ENCODE peak calls at places on chromosomes 2 and 18, in nine cellular contexts. G is iPS-NIHi11; D is Calu3; J is BE2C; N is effector memory CD4-positive, alpha-beta T cell; U is activated CD4-positive, alpha-beta T cell treated with anti-CD3 and anti-CD28 coated beads, Interleukin-2, amount 50 U/mL, for 1 hour; Q is GM12878; A is activated CD4-positive, CD25-positive, alpha-beta regulatory T cell treated with anti-CD3 and anti-CD28 coated beads, Interleukin-2, amount 50 U/mL, for 72 hours; O is activated CD8-positive, alpha-beta memory T cell treated with anti-CD3 and anti-CD28 coated beads for 24 hours. H is an unnamed sample.

GRCh38 chr2:28300489-28300888 is 92.2 kb upstream of the FOSL2 start:
- DNase-seq in J (no peak), G (no peak), O (no peak), U (no peak), D (no peak), Q (no peak), N (no peak), A (no peak), H (no peak)

GRCh38 chr2:915979-916378 is 34.7 kb upstream of the SNTG2 start:
- DNase-seq in G (no peak), O (no peak), J (no peak), D (no peak), U (no peak), N (no peak), A (no peak), Q (no peak), H (no peak)

GRCh38 chr2:232689152-232689910 is 7.8 kb upstream of the GIGYF2 start:
- DNase-seq in A (no peak), N (no peak), D (peak), G (no peak), U (no peak), J (peak), Q (no peak), O (peak), H (no peak)

GRCh38 chr2:85561280-85562212 is at the start of gene GGCX:
- DNase-seq in A (peak), D (peak), G (peak), Q (peak), O (peak), N (peak), J (peak), U (peak), H (peak)

GRCh38 chr2:164871404-164871803 is 29.8 kb upstream of the COBLL1 start:
- DNase-seq in D (no peak), Q (no peak), U (no peak), N (no peak), J (no peak), G (no peak), A (no peak), O (no peak), H (no peak)

GRCh38 chr18:62206593-62206992 is 19.5 kb downstream of the RELCH start:
- DNase-seq in A (no peak), O (no peak), D (no peak), Q (no peak), N (no peak), G (no peak), J (no peak), U (no peak), H (no peak)

GRCh38 chr2:149463328-149464002 is 124.1 kb downstream of the MMADHC start:
- DNase-seq in N (no peak), G (no peak), J (no peak), Q (peak), D (no peak), A (no peak), U (no peak), O (no peak), H (no peak)

GRCh38 chr2:40037303-40037702 is 258.2 kb upstream of the THUMPD2 start:
- DNase-seq in D (no peak), G (no peak), O (no peak), A (no peak), U (no peak), Q (no peak), N (no peak), J (no peak), H (no peak)

GRCh38 chr18:11176416-11176815 is 27.0 kb upstream of the PIEZO2 start:
- DNase-seq in A (no peak), Q (no peak), G (no peak), O (no peak), D (no peak), N (no peak), J (no peak), U (no peak), H (no peak)

GRCh38 chr2:20958176-20958575 is 85.7 kb downstream of the APOB start:
- DNase-seq in U (no peak), G (no peak), J (no peak), A (no peak), D (no peak), Q (no peak), N (no peak), O (no peak), H (no peak)

GRCh38 chr2:17869128-17869527 is 9.3 kb upstream of the KCNS3 start:
- DNase-seq in N (no peak), O (no peak), D (peak), A (no peak), U (no peak), G (no peak), J (no peak), Q (no peak), H (no peak)

GRCh38 chr2:101983928-101984327 is 7.8 kb upstream of the IL1R2 start:
- DNase-seq in Q (no peak), N (no peak), D (no peak), A (no peak), J (no peak), G (no peak), O (no peak), U (no peak), H (no peak)

GRCh38 chr2:152762202-152762601 is 43.8 kb downstream of the ARL6IP6 start:
- DNase-seq in U (no peak), G (no peak), J (no peak), Q (no peak), O (no peak), A (no peak), N (no peak), D (no peak), H (no peak)

GRCh38 chr2:235055891-235056516 is 104.2 kb downstream of the SH3BP4 start:
- DNase-seq in Q (no peak), O (no peak), D (peak), A (no peak), G (peak), N (no peak), J (peak), U (no peak), H (peak)

GRCh38 chr2:205158404-205158803 is 523.9 kb upstream of the NRP2 start:
- DNase-seq in N (no peak), A (no peak), Q (no peak), D (no peak), O (no peak), G (no peak), J (peak), U (no peak), H (no peak)

GRCh38 chr2:26238301-26238958 is 6.0 kb downstream of the HADHA start:
- DNase-seq in J (no peak), A (no peak), U (no peak), O (no peak), Q (no peak), D (no peak), N (no peak), G (no peak), H (no peak)

GRCh38 chr18:67302043-67302442 is 214.5 kb downstream of the DSEL start:
- DNase-seq in O (no peak), N (no peak), D (no peak), G (no peak), Q (no peak), J (no peak), U (no peak), A (no peak), H (no peak)